ENCODE peak calls at places on chromosome 11, in six cellular contexts. O is activated CD8-positive, alpha-beta memory T cell treated with anti-CD3 and anti-CD28 coated beads, Interleukin-2, amount 50 U/mL, for 48 hours; U is adrenal gland; Z is activated T-cell treated with anti-CD3 and anti-CD28 coated beads for 1 hour; M is right atrium auricular region; R is RKO. J is an unnamed sample.

GRCh38 chr11:34744511-34744910 is 123.6 kb downstream of the EHF start:
- DNase-seq in Z (no peak), M (no peak), R (no peak), O (no peak), U (no peak), J (no peak)

GRCh38 chr11:133801356-133801755 is 44.0 kb downstream of the SPATA19 start:
- DNase-seq in O (no peak), R (no peak), U (no peak), Z (no peak), M (peak; percentile 26), J (no peak)

GRCh38 chr11:96567193-96567592 is 177.4 kb downstream of the JRKL start:
- DNase-seq in M (no peak), R (no peak), O (no peak), U (no peak), Z (no peak), J (no peak)

GRCh38 chr11:1707751-1708150 is 10.8 kb downstream of the KRTAP5-6 start:
- DNase-seq in O (no peak), U (no peak), R (no peak), M (no peak), Z (no peak), J (no peak)

GRCh38 chr11:66851698-66852465 is 5.0 kb upstream of the LRFN4 start:
- DNase-seq in Z (no peak), O (no peak), M (no peak), U (peak; percentile 23), R (no peak), J (no peak)

GRCh38 chr11:36288442-36289225 is 590 bp downstream of the COMMD9 start:
- DNase-seq in O (no peak), M (no peak), U (no peak), R (no peak), Z (no peak), J (no peak)

GRCh38 chr11:85040166-85040565 is 587.0 kb downstream of the DLG2 start:
- DNase-seq in Z (no peak), R (no peak), M (no peak), O (no peak), U (no peak), J (no peak)

GRCh38 chr11:2383823-2384722 is 7.0 kb downstream of the CD81 start:
- DNase-seq in O (no peak), M (no peak), R (no peak), U (no peak), Z (no peak), J (no peak)

GRCh38 chr11:120132645-120133185 is 5.2 kb downstream of the TRIM29 start:
- DNase-seq in R (no peak), M (no peak), O (no peak), Z (no peak), U (no peak), J (no peak)

GRCh38 chr11:43282607-43283440 is 29.0 kb upstream of the API5 start:
- DNase-seq in O (peak; percentile 75), M (no peak), U (peak; percentile 38), Z (peak; percentile 18), R (peak; percentile 33), J (peak; percentile 20)

GRCh38 chr11:73429121-73429740 is 53.0 kb downstream of the RELT start:
- DNase-seq in R (no peak), U (no peak), O (no peak), Z (no peak), M (no peak), J (peak; percentile 69)

GRCh38 chr11:123518496-123519054 is 88.5 kb downstream of the GRAMD1B start:
- DNase-seq in Z (no peak), O (no peak), U (no peak), M (no peak), R (no peak), J (no peak)

GRCh38 chr11:8008212-8008611 is 21.1 kb downstream of the EIF3F start:
- DNase-seq in M (no peak), Z (no peak), U (no peak), R (no peak), O (peak; percentile 13), J (no peak)